ENCODE peak calls at places on chromosomes 3 and 15, in four cellular contexts. One of them, this sample, is unnamed.

GRCh38 chr3:171396048-171396447 is 64.2 kb downstream of the TNIK start:
- DNase-seq in Peyer's patch: no peak
- DNase-seq in activated T-cell treated with anti-CD3 and anti-CD28 coated beads for 48 hours: no peak
- DNase-seq in C1 segment of cervical spinal cord: no peak
- DNase-seq in this sample: no peak

GRCh38 chr3:52532517-52532837 is 1.2 kb downstream of the NT5DC2 start:
- DNase-seq in Peyer's patch: no peak
- DNase-seq in activated T-cell treated with anti-CD3 and anti-CD28 coated beads for 48 hours: no peak
- DNase-seq in C1 segment of cervical spinal cord: no peak
- DNase-seq in this sample: peak

GRCh38 chr15:95501865-95502264 is 828.6 kb upstream of the NR2F2 start:
- DNase-seq in activated T-cell treated with anti-CD3 and anti-CD28 coated beads for 48 hours: no peak
- DNase-seq in Peyer's patch: no peak
- DNase-seq in C1 segment of cervical spinal cord: no peak
- DNase-seq in this sample: no peak

GRCh38 chr15:48507416-48508065 is 138.0 kb downstream of the FBN1 start:
- DNase-seq in C1 segment of cervical spinal cord: no peak
- DNase-seq in activated T-cell treated with anti-CD3 and anti-CD28 coated beads for 48 hours: no peak
- DNase-seq in Peyer's patch: no peak
- DNase-seq in this sample: no peak

GRCh38 chr15:83178387-83178786 is 29.2 kb downstream of the HDGFL3 start:
- DNase-seq in activated T-cell treated with anti-CD3 and anti-CD28 coated beads for 48 hours: no peak
- DNase-seq in Peyer's patch: no peak
- DNase-seq in C1 segment of cervical spinal cord: no peak
- DNase-seq in this sample: no peak

GRCh38 chr15:80093854-80094418 is 34.5 kb downstream of the ZFAND6 start:
- DNase-seq in activated T-cell treated with anti-CD3 and anti-CD28 coated beads for 48 hours: no peak
- DNase-seq in C1 segment of cervical spinal cord: no peak
- DNase-seq in Peyer's patch: peak
- DNase-seq in this sample: peak

GRCh38 chr3:168467085-168467714 is 371.5 kb upstream of the GOLIM4 start:
- DNase-seq in activated T-cell treated with anti-CD3 and anti-CD28 coated beads for 48 hours: no peak
- DNase-seq in Peyer's patch: no peak
- DNase-seq in C1 segment of cervical spinal cord: no peak
- DNase-seq in this sample: no peak

GRCh38 chr15:79218588-79219200 is 63.8 kb upstream of the ANKRD34C start:
- DNase-seq in activated T-cell treated with anti-CD3 and anti-CD28 coated beads for 48 hours: no peak
- DNase-seq in Peyer's patch: no peak
- DNase-seq in C1 segment of cervical spinal cord: no peak
- DNase-seq in this sample: no peak

GRCh38 chr15:31339558-31339895 is 12.9 kb downstream of the KLF13 start:
- DNase-seq in C1 segment of cervical spinal cord: no peak
- DNase-seq in Peyer's patch: peak
- DNase-seq in activated T-cell treated with anti-CD3 and anti-CD28 coated beads for 48 hours: no peak
- DNase-seq in this sample: no peak

GRCh38 chr3:43217633-43218032 is 68.7 kb upstream of the SNRK start:
- DNase-seq in activated T-cell treated with anti-CD3 and anti-CD28 coated beads for 48 hours: no peak
- DNase-seq in C1 segment of cervical spinal cord: no peak
- DNase-seq in Peyer's patch: no peak
- DNase-seq in this sample: no peak

GRCh38 chr15:33526532-33526931 is 215.8 kb downstream of the RYR3 start:
- DNase-seq in C1 segment of cervical spinal cord: no peak
- DNase-seq in activated T-cell treated with anti-CD3 and anti-CD28 coated beads for 48 hours: no peak
- DNase-seq in Peyer's patch: no peak
- DNase-seq in this sample: no peak

GRCh38 chr15:57680021-57680420 is 26.5 kb upstream of the POLR2M start:
- DNase-seq in activated T-cell treated with anti-CD3 and anti-CD28 coated beads for 48 hours: no peak
- DNase-seq in C1 segment of cervical spinal cord: no peak
- DNase-seq in Peyer's patch: no peak
- DNase-seq in this sample: no peak

This sample was measured in stomach.